ENCODE peak calls at places on chromosome 16, in seven cellular contexts. One of them, this sample, is unnamed.

GRCh38 chr16:88810166-88810867 is 1.4 kb downstream of the APRT start:
- DNase-seq in left ventricle myocardium inferior: no peak
- DNase-seq in pancreas: no peak
- DNase-seq in fibroblast of pulmonary artery: no peak
- DNase-seq in CD8-positive, alpha-beta memory T cell: no peak
- DNase-seq in NT2/D1: no peak
- DNase-seq in AG10803: no peak
- DNase-seq in this sample: no peak

GRCh38 chr16:2147378-2147777 is 1.0 kb upstream of the RAB26 start:
- DNase-seq in left ventricle myocardium inferior: no peak
- DNase-seq in pancreas: peak; percentile 26
- DNase-seq in fibroblast of pulmonary artery: no peak
- DNase-seq in CD8-positive, alpha-beta memory T cell: no peak
- DNase-seq in NT2/D1: no peak
- DNase-seq in AG10803: no peak
- DNase-seq in this sample: no peak

GRCh38 chr16:78137179-78137578 is 37.7 kb downstream of the WWOX start:
- DNase-seq in left ventricle myocardium inferior: no peak
- DNase-seq in pancreas: no peak
- DNase-seq in fibroblast of pulmonary artery: no peak
- DNase-seq in CD8-positive, alpha-beta memory T cell: no peak
- DNase-seq in NT2/D1: no peak
- DNase-seq in AG10803: no peak
- DNase-seq in this sample: no peak

GRCh38 chr16:24983521-24983920 is 31.6 kb downstream of the ARHGAP17 start:
- DNase-seq in left ventricle myocardium inferior: no peak
- DNase-seq in pancreas: no peak
- DNase-seq in fibroblast of pulmonary artery: peak; percentile 53
- DNase-seq in CD8-positive, alpha-beta memory T cell: no peak
- DNase-seq in NT2/D1: no peak
- DNase-seq in AG10803: no peak
- DNase-seq in this sample: no peak

GRCh38 chr16:53433509-53433908 is 762 bp upstream of the RBL2 start:
- DNase-seq in left ventricle myocardium inferior: no peak
- DNase-seq in pancreas: peak; percentile 9
- DNase-seq in fibroblast of pulmonary artery: no peak
- DNase-seq in CD8-positive, alpha-beta memory T cell: no peak
- DNase-seq in NT2/D1: no peak
- DNase-seq in AG10803: no peak
- DNase-seq in this sample: no peak

GRCh38 chr16:11131706-11132105 is 124.3 kb downstream of the SOCS1 start:
- DNase-seq in left ventricle myocardium inferior: peak; percentile 56
- DNase-seq in pancreas: no peak
- DNase-seq in fibroblast of pulmonary artery: no peak
- DNase-seq in CD8-positive, alpha-beta memory T cell: no peak
- DNase-seq in NT2/D1: no peak
- DNase-seq in AG10803: no peak
- DNase-seq in this sample: no peak

GRCh38 chr16:71344315-71344905 is 14.1 kb upstream of the CALB2 start:
- DNase-seq in left ventricle myocardium inferior: no peak
- DNase-seq in pancreas: no peak
- DNase-seq in fibroblast of pulmonary artery: no peak
- DNase-seq in CD8-positive, alpha-beta memory T cell: no peak
- DNase-seq in NT2/D1: no peak
- DNase-seq in AG10803: no peak
- DNase-seq in this sample: no peak

GRCh38 chr16:1042776-1043349 is 29.7 kb upstream of the SSTR5 start:
- DNase-seq in left ventricle myocardium inferior: no peak
- DNase-seq in pancreas: no peak
- DNase-seq in fibroblast of pulmonary artery: no peak
- DNase-seq in CD8-positive, alpha-beta memory T cell: no peak
- DNase-seq in NT2/D1: no peak
- DNase-seq in AG10803: no peak
- DNase-seq in this sample: no peak

GRCh38 chr16:17070882-17071592 is 399.7 kb downstream of the XYLT1 start:
- DNase-seq in left ventricle myocardium inferior: no peak
- DNase-seq in pancreas: peak; percentile 5
- DNase-seq in fibroblast of pulmonary artery: no peak
- DNase-seq in CD8-positive, alpha-beta memory T cell: peak; percentile 74
- DNase-seq in NT2/D1: no peak
- DNase-seq in AG10803: peak; percentile 23
- DNase-seq in this sample: peak; percentile 92

GRCh38 chr16:16062023-16062932 is 112.9 kb downstream of the ABCC1 start:
- DNase-seq in left ventricle myocardium inferior: peak; percentile 29
- DNase-seq in pancreas: no peak
- DNase-seq in fibroblast of pulmonary artery: peak; percentile 28
- DNase-seq in CD8-positive, alpha-beta memory T cell: peak; percentile 14
- DNase-seq in NT2/D1: no peak
- DNase-seq in AG10803: peak; percentile 35
- DNase-seq in this sample: peak; percentile 16

GRCh38 chr16:27199747-27200146 is 3.6 kb upstream of the KDM8 start:
- DNase-seq in left ventricle myocardium inferior: no peak
- DNase-seq in pancreas: no peak
- DNase-seq in fibroblast of pulmonary artery: no peak
- DNase-seq in CD8-positive, alpha-beta memory T cell: peak; percentile 53
- DNase-seq in NT2/D1: no peak
- DNase-seq in AG10803: peak; percentile 78
- DNase-seq in this sample: peak; percentile 78

GRCh38 chr16:54283735-54284318 is 2.8 kb downstream of the IRX3 start:
- DNase-seq in left ventricle myocardium inferior: no peak
- DNase-seq in pancreas: no peak
- DNase-seq in fibroblast of pulmonary artery: no peak
- DNase-seq in CD8-positive, alpha-beta memory T cell: no peak
- DNase-seq in NT2/D1: no peak
- DNase-seq in AG10803: no peak
- DNase-seq in this sample: no peak

GRCh38 chr16:15593235-15593634 is 49.7 kb downstream of the MARF1 start:
- DNase-seq in left ventricle myocardium inferior: no peak
- DNase-seq in pancreas: no peak
- DNase-seq in fibroblast of pulmonary artery: no peak
- DNase-seq in CD8-positive, alpha-beta memory T cell: no peak
- DNase-seq in NT2/D1: no peak
- DNase-seq in AG10803: no peak
- DNase-seq in this sample: no peak

GRCh38 chr16:83400234-83400633 is 407.5 kb upstream of the HSBP1 start:
- DNase-seq in left ventricle myocardium inferior: no peak
- DNase-seq in pancreas: no peak
- DNase-seq in fibroblast of pulmonary artery: peak; percentile 17
- DNase-seq in CD8-positive, alpha-beta memory T cell: no peak
- DNase-seq in NT2/D1: peak; percentile 25
- DNase-seq in AG10803: no peak
- DNase-seq in this sample: no peak

GRCh38 chr16:81821422-81822128 is 42.5 kb downstream of the PLCG2 start:
- DNase-seq in left ventricle myocardium inferior: no peak
- DNase-seq in pancreas: no peak
- DNase-seq in fibroblast of pulmonary artery: no peak
- DNase-seq in CD8-positive, alpha-beta memory T cell: no peak
- DNase-seq in NT2/D1: no peak
- DNase-seq in AG10803: no peak
- DNase-seq in this sample: peak; percentile 89

GRCh38 chr16:7919782-7920181 is 587.1 kb downstream of the RBFOX1 start:
- DNase-seq in left ventricle myocardium inferior: no peak
- DNase-seq in pancreas: no peak
- DNase-seq in fibroblast of pulmonary artery: no peak
- DNase-seq in CD8-positive, alpha-beta memory T cell: no peak
- DNase-seq in NT2/D1: no peak
- DNase-seq in AG10803: no peak
- DNase-seq in this sample: no peak

GRCh38 chr16:84156342-84156784 is 11.3 kb downstream of the DNAAF1 start:
- DNase-seq in left ventricle myocardium inferior: no peak
- DNase-seq in pancreas: no peak
- DNase-seq in fibroblast of pulmonary artery: no peak
- DNase-seq in CD8-positive, alpha-beta memory T cell: no peak
- DNase-seq in NT2/D1: no peak
- DNase-seq in AG10803: peak; percentile 29
- DNase-seq in this sample: no peak

GRCh38 chr16:27840311-27841060 is 223.0 kb downstream of the GSG1L start:
- DNase-seq in left ventricle myocardium inferior: no peak
- DNase-seq in pancreas: no peak
- DNase-seq in fibroblast of pulmonary artery: no peak
- DNase-seq in CD8-positive, alpha-beta memory T cell: no peak
- DNase-seq in NT2/D1: no peak
- DNase-seq in AG10803: no peak
- DNase-seq in this sample: no peak

GRCh38 chr16:1046271-1046955 is 26.1 kb upstream of the SSTR5 start:
- DNase-seq in left ventricle myocardium inferior: no peak
- DNase-seq in pancreas: no peak
- DNase-seq in fibroblast of pulmonary artery: no peak
- DNase-seq in CD8-positive, alpha-beta memory T cell: no peak
- DNase-seq in NT2/D1: no peak
- DNase-seq in AG10803: no peak
- DNase-seq in this sample: no peak

GRCh38 chr16:920722-921121 is 50.1 kb downstream of the LMF1 start:
- DNase-seq in left ventricle myocardium inferior: peak; percentile 35
- DNase-seq in pancreas: no peak
- DNase-seq in fibroblast of pulmonary artery: peak; percentile 17
- DNase-seq in CD8-positive, alpha-beta memory T cell: no peak
- DNase-seq in NT2/D1: no peak
- DNase-seq in AG10803: peak; percentile 79
- DNase-seq in this sample: no peak

GRCh38 chr16:59164461-59164860 is 430.3 kb upstream of the GOT2 start:
- DNase-seq in left ventricle myocardium inferior: no peak
- DNase-seq in pancreas: no peak
- DNase-seq in fibroblast of pulmonary artery: no peak
- DNase-seq in CD8-positive, alpha-beta memory T cell: no peak
- DNase-seq in NT2/D1: no peak
- DNase-seq in AG10803: no peak
- DNase-seq in this sample: no peak

GRCh38 chr16:78987676-78988075 is 612.9 kb downstream of the MAF start:
- DNase-seq in left ventricle myocardium inferior: no peak
- DNase-seq in pancreas: no peak
- DNase-seq in fibroblast of pulmonary artery: no peak
- DNase-seq in CD8-positive, alpha-beta memory T cell: no peak
- DNase-seq in NT2/D1: no peak
- DNase-seq in AG10803: no peak
- DNase-seq in this sample: no peak

GRCh38 chr16:84603115-84603816 is 14.6 kb downstream of the COTL1 start:
- DNase-seq in left ventricle myocardium inferior: peak; percentile 76
- DNase-seq in pancreas: peak; percentile 23
- DNase-seq in fibroblast of pulmonary artery: peak; percentile 97
- DNase-seq in CD8-positive, alpha-beta memory T cell: no peak
- DNase-seq in NT2/D1: no peak
- DNase-seq in AG10803: peak; percentile 97
- DNase-seq in this sample: no peak

GRCh38 chr16:83561876-83562275 is 245.9 kb upstream of the HSBP1 start:
- DNase-seq in left ventricle myocardium inferior: no peak
- DNase-seq in pancreas: no peak
- DNase-seq in fibroblast of pulmonary artery: peak; percentile 50
- DNase-seq in CD8-positive, alpha-beta memory T cell: no peak
- DNase-seq in NT2/D1: no peak
- DNase-seq in AG10803: peak; percentile 18
- DNase-seq in this sample: no peak

GRCh38 chr16:67156146-67156844 is 3.4 kb downstream of the TRADD start:
- DNase-seq in left ventricle myocardium inferior: no peak
- DNase-seq in pancreas: no peak
- DNase-seq in fibroblast of pulmonary artery: no peak
- DNase-seq in CD8-positive, alpha-beta memory T cell: no peak
- DNase-seq in NT2/D1: no peak
- DNase-seq in AG10803: no peak
- DNase-seq in this sample: no peak
- H3K4me3 ChIP-seq in left ventricle myocardium inferior: no peak overlapping the region
- H3K4me3 ChIP-seq in pancreas: no peak overlapping the region
- H3K4me3 ChIP-seq in fibroblast of pulmonary artery: no peak overlapping the region
- H3K4me3 ChIP-seq in CD8-positive, alpha-beta memory T cell: no peak overlapping the region
- H3K4me3 ChIP-seq in NT2/D1: no peak overlapping the region
- H3K4me3 ChIP-seq in AG10803: no peak overlapping the region
- H3K4me3 ChIP-seq in this sample: no peak overlapping the region

GRCh38 chr16:31050280-31051030 is 17.1 kb downstream of the STX4 start:
- DNase-seq in left ventricle myocardium inferior: no peak
- DNase-seq in pancreas: no peak
- DNase-seq in fibroblast of pulmonary artery: no peak
- DNase-seq in CD8-positive, alpha-beta memory T cell: no peak
- DNase-seq in NT2/D1: no peak
- DNase-seq in AG10803: peak; percentile 50
- DNase-seq in this sample: no peak
- H3K4me3 ChIP-seq in left ventricle myocardium inferior: no peak overlapping the region
- H3K4me3 ChIP-seq in pancreas: no peak overlapping the region
- H3K4me3 ChIP-seq in fibroblast of pulmonary artery: no peak overlapping the region
- H3K4me3 ChIP-seq in CD8-positive, alpha-beta memory T cell: no peak overlapping the region
- H3K4me3 ChIP-seq in NT2/D1: no peak overlapping the region
- H3K4me3 ChIP-seq in AG10803: no peak overlapping the region
- H3K4me3 ChIP-seq in this sample: no peak overlapping the region

DNA sequence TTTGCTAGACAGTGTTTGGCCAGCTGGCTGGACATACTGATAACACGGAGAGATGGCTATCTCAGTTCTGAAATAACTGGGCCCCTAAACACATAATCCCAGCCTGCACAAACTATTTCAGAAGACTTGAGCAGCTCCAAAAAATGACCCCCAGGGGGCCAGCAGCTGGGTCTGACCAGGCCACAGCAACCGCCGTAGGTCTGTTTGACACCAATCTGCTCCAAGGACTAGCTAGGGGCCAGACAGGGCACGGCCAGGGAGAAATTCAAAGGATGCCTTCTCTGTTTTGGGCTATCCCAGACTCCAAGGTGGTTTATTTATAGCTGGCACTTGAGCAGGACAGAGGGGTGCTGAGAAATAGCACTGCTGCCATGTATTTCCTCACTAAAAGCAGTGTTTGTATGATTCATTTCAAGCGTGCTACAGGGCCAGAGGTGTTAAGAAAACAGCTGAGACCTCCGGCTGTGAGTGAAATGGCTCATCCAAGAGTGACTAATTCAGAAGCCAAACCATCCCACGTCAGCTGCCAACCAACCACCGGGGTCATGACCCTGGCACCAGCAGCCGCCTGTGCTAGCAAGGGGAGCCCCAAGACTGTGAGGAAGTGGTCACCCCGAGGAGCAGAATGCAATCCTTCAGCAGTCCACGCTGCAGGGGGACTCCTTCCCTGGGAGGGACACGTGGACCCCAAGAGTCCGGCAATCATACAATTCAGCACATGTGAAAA is 5.7 kb downstream of the GGA2 start:
- DNase-seq in left ventricle myocardium inferior: no peak
- DNase-seq in pancreas: peak; percentile 41
- DNase-seq in fibroblast of pulmonary artery: peak; percentile 82
- DNase-seq in CD8-positive, alpha-beta memory T cell: peak; percentile 74
- DNase-seq in NT2/D1: no peak
- DNase-seq in AG10803: peak; percentile 93
- DNase-seq in this sample: peak; percentile 70
- H3K4me3 ChIP-seq in left ventricle myocardium inferior: no peak overlapping the region
- H3K4me3 ChIP-seq in pancreas: no peak overlapping the region
- H3K4me3 ChIP-seq in fibroblast of pulmonary artery: no peak overlapping the region
- H3K4me3 ChIP-seq in CD8-positive, alpha-beta memory T cell: peak overlapping the region; percentile 27
- H3K4me3 ChIP-seq in NT2/D1: no peak overlapping the region
- H3K4me3 ChIP-seq in AG10803: no peak overlapping the region
- H3K4me3 ChIP-seq in this sample: peak overlapping the region; percentile 87

DNA sequence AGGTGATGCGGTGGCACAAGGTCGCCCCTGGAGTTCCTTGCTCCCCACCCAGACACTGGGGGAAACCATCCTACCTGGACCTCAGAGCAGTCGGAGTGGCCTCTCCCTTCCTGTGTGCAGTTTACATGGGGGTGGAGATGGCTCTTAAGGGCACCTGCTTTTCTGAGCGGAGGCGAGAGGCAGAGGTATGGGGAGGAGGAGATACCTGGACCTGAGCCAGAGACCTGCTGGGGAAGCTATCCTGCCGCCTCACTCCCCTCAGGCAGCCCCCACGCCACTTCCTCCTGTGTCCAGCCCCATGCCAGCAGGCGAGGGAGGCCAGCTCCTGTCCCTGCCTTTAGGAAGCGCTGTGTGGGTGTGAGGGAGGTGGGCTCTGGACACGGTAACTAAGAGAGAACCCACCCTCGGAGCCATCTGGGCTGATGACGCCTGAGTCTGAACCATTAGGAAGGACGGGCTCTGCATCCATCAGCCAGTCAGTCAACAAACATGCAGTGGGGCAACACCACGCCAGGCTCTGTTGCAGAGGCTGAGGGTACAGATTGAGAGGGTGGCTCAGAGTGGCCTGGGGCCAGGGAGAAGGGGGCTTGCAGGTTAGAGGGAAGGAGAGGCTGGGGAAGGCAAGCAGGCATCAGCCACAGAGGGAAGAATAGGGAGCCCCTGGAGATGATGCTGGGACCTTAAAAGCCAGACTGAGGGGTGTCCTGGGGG is 1.2 kb downstream of the CORO1A start:
- DNase-seq in left ventricle myocardium inferior: peak; percentile 28
- DNase-seq in pancreas: no peak
- DNase-seq in fibroblast of pulmonary artery: no peak
- DNase-seq in CD8-positive, alpha-beta memory T cell: no peak
- DNase-seq in NT2/D1: no peak
- DNase-seq in AG10803: no peak
- DNase-seq in this sample: no peak
- H3K4me3 ChIP-seq in left ventricle myocardium inferior: peak overlapping the region; percentile 75
- H3K4me3 ChIP-seq in pancreas: no peak overlapping the region
- H3K4me3 ChIP-seq in fibroblast of pulmonary artery: no peak overlapping the region
- H3K4me3 ChIP-seq in CD8-positive, alpha-beta memory T cell: peak overlapping the region; percentile 99
- H3K4me3 ChIP-seq in NT2/D1: peak overlapping the region; percentile 53
- H3K4me3 ChIP-seq in AG10803: no peak overlapping the region
- H3K4me3 ChIP-seq in this sample: peak overlapping the region; percentile 90